ENCODE peak calls at places on chromosomes 2 and 18, in four cellular contexts. X, E, K and R are unnamed samples.

GRCh38 chr18:55334875-55335274 is 253.1 kb downstream of the TCF4 start:
- DNase-seq in K (no peak), E (no peak), X (no peak), R (peak)

GRCh38 chr18:29660777-29661176 is 1381.8 kb downstream of the DSC3 start:
- DNase-seq in K (no peak), X (no peak), E (no peak), R (no peak)

GRCh38 chr2:229297284-229297683 is 26.2 kb upstream of the PID1 start:
- DNase-seq in X (no peak), K (no peak), E (peak), R (peak)

GRCh38 chr18:11511434-11512095 is 97.8 kb upstream of the SLC35G4 start:
- DNase-seq in E (no peak), K (no peak), X (no peak), R (no peak)

GRCh38 chr2:145692971-145693478 is 1173.1 kb upstream of the ZEB2 start:
- DNase-seq in K (no peak), E (peak), X (peak), R (peak)

GRCh38 chr2:46196871-46197462 is 100.2 kb upstream of the EPAS1 start:
- DNase-seq in K (no peak), X (no peak), E (no peak), R (no peak)

GRCh38 chr2:200871151-200871550 is 6.7 kb upstream of the CLK1 start:
- DNase-seq in X (no peak), E (peak), K (no peak), R (peak)

GRCh38 chr2:203688798-203689197 is 17.6 kb upstream of the CD28 start:
- DNase-seq in K (no peak), X (peak), E (peak), R (peak)

GRCh38 chr2:122707224-122707824 is 951.9 kb downstream of the TSN start:
- DNase-seq in E (no peak), K (no peak), X (no peak), R (no peak)

GRCh38 chr18:33616556-33616955 is 38.5 kb downstream of the ASXL3 start:
- DNase-seq in K (no peak), E (no peak), X (no peak), R (no peak)

GRCh38 chr2:45909677-45910191 is 258.3 kb downstream of the PRKCE start:
- DNase-seq in E (no peak), X (no peak), K (no peak), R (no peak)

GRCh38 chr18:8987250-8987649 is 115.2 kb upstream of the NDUFV2 start:
- DNase-seq in K (no peak), X (peak), E (peak), R (peak)

GRCh38 chr18:64785686-64786085 is 636.8 kb upstream of the LINC00305 start:
- DNase-seq in K (no peak), E (no peak), X (no peak), R (no peak)
- H3K4me3 ChIP-seq in K (no peak), E (no peak), X (no peak), R (no peak)

GRCh38 chr2:168804214-168804613 is 1.8 kb downstream of the NOSTRIN start:
- DNase-seq in K (no peak), X (no peak), E (no peak), R (no peak)

GRCh38 chr2:168801456-168801855 is 981 bp upstream of the NOSTRIN start:
- DNase-seq in K (no peak), X (no peak), E (no peak), R (no peak)

GRCh38 chr2:168798888-168799410 is 3.5 kb upstream of the NOSTRIN start:
- DNase-seq in E (no peak), X (no peak), K (no peak), R (no peak)

GRCh38 chr2:168802825-168803726 is 639 bp downstream of the NOSTRIN start:
- DNase-seq in E (no peak), K (no peak), X (no peak), R (no peak)

DNA sequence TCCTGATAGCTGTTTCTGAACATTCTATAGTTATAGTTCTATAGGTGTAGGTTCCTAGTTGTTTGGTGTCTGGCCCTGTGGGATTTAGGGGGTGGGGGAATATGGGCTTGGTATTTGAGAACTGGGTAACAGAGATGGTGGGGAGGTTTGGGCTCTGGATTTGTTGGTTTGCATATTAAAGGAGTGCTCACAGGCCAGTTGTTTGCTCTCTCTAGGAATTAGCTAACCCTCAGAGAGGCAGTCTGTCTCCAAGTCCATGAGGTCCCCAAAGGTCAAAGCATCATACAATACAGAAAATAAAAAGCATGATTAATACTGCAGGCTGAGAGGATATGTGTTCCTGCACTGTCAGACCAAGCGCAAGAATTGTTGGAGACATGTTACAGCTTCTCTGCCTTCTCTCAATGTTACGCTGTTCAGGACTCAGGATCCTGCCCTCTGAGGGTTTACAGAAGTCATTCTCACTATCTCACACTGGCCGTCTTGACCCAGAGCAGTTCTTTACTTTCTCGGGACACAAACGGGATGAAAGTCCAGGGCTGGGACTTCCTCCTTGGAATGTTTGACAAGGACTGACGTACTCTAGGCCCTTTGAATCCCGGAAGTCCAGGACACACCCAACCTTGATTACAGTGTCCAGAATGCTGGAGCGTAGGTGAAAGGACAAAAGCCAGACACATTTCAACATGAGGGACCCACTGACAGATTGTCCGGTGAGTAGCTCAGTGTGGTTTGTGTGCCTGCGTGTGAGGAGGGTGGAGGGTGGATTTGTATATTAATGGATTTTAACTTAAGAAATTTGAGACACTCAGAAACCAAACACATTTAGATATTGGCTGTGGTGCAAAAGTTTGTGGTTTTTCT is at the start of gene NOSTRIN:
- DNase-seq in E (peak), X (no peak), K (no peak), R (peak)
- H3K4me3 ChIP-seq in E (no peak), X (no peak), K (no peak), R (peak)

GRCh38 chr2:241548451-241548835 is 10.1 kb upstream of the BOK start:
- DNase-seq in E (no peak), X (no peak), K (no peak), R (no peak)

GRCh38 chr2:241545113-241545512 is 13.4 kb upstream of the BOK start:
- DNase-seq in K (peak), X (peak), E (peak), R (peak)

GRCh38 chr2:241546771-241547498 is 11.6 kb upstream of the BOK start:
- DNase-seq in X (peak), K (peak), E (peak), R (peak)

GRCh38 chr2:241547781-241548450 is 10.6 kb upstream of the BOK start:
- DNase-seq in X (no peak), E (no peak), K (no peak), R (no peak)

DNA sequence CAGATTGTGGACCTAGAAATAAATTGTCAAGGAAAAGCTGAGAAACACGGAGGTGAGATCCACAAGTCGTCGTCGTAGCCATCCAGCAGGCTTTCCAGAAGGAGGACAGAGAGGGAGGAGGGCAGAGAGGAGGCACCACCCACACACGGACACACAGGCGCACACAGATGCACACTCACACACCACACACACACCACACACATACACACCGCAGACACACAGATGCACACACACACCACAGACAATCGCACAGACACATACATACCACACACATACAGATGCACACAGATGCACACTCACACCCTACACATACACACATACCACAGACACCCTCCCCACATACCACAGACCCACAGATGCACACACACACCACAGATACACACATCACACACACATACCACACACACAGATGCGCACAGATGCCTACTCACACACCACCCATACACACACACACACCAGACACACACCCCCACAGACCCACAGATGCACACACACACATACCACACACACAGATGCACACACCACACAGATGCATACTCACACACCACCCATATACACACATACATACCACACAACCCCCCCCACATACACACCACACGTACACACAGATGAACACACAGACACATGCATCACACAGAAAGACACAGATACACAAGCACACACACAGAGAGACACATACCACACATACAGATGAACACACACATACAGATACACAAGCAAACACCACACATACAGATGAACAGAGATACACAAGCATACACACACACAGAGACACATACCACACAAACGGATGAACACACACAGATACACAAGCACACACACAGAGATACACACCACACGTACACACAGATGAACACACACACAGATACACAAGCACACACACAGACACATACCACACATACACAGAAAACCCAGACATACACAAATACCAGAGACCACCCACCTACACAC is 12.7 kb upstream of the BOK start:
- DNase-seq in E (no peak), K (no peak), X (peak), R (no peak)
- H3K4me3 ChIP-seq in E (no peak), K (peak), X (no peak), R (no peak)

GRCh38 chr2:238320246-238320647 is at the start of gene TRAF3IP1:
- DNase-seq in X (peak), E (peak), K (peak), R (peak)

GRCh38 chr2:238325694-238326093 is 5.4 kb downstream of the TRAF3IP1 start:
- DNase-seq in X (no peak), K (no peak), E (no peak), R (no peak)

GRCh38 chr2:238322001-238322411 is 1.7 kb downstream of the TRAF3IP1 start:
- DNase-seq in E (no peak), X (no peak), K (no peak), R (no peak)

GRCh38 chr2:238320648-238321281 is 447 bp downstream of the TRAF3IP1 start:
- DNase-seq in X (no peak), E (peak), K (no peak), R (peak)

GRCh38 chr2:238321467-238321866 is 1.1 kb downstream of the TRAF3IP1 start:
- DNase-seq in K (no peak), X (no peak), E (no peak), R (no peak)
- H3K4me3 ChIP-seq in K (peak), X (peak), E (peak), R (peak)

GRCh38 chr2:239259173-239259572 is 141.6 kb downstream of the HDAC4 start:
- DNase-seq in E (no peak), X (no peak), K (no peak), R (no peak)
- H3K4me3 ChIP-seq in E (no peak), X (no peak), K (no peak), R (no peak)

DNA sequence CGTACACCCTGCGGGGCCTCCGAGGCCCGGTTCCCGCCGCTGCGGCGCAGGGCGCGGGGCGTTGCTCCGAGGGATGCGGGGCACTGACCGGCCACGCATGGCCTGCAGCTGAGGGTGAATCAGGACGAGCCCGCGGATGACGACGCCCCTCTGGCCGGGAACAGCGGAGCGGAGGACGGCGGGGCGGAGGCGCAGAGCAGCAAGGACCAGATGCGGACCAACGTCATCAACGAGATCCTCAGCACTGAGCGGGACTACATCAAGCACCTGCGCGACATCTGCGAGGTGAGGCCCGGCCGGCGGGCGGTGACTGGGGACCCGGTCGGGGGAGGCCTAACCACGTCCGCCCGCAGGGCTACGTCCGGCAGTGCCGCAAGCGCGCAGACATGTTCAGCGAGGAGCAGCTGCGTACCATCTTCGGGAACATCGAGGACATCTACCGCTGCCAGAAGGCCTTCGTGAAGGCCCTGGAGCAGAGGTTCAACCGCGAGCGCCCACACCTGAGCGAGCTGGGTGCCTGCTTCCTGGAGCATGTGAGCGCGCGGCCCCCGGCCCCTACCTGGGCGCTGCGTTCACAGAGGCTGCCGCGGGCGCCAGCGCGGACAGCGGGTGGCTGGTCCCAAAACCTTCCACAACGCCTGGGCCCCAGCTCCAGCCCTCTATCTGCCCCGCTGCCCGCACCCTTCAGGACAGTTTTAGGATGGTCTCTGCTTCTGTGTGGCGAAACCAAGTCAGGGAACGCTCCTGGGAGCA is 53.2 kb downstream of the FAM168B start:
- DNase-seq in E (peak), X (no peak), K (no peak), R (peak)
- H3K4me3 ChIP-seq in E (no peak), X (no peak), K (no peak), R (no peak)

GRCh38 chr2:73894475-73894850 is 1.7 kb downstream of the ACTG2 start:
- DNase-seq in X (no peak), K (no peak), E (no peak), R (no peak)
- H3K4me3 ChIP-seq in X (no peak), K (peak), E (no peak), R (no peak)

GRCh38 chr2:240134466-240134865 is 1.6 kb downstream of the COPS9 start:
- DNase-seq in X (no peak), E (no peak), K (no peak), R (no peak)
- H3K4me3 ChIP-seq in X (no peak), E (peak), K (peak), R (peak)

GRCh38 chr2:68798574-68798973 is 64.0 kb downstream of the ARHGAP25 start:
- DNase-seq in E (no peak), K (no peak), X (no peak), R (no peak)

GRCh38 chr2:68799138-68799537 is 64.5 kb downstream of the ARHGAP25 start:
- DNase-seq in K (no peak), X (no peak), E (no peak), R (no peak)

GRCh38 chr2:68799615-68800400 is 65.2 kb downstream of the ARHGAP25 start:
- DNase-seq in K (no peak), X (no peak), E (no peak), R (no peak)

GRCh38 chr2:68800517-68800916 is 65.9 kb downstream of the ARHGAP25 start:
- DNase-seq in E (no peak), K (no peak), X (no peak), R (no peak)

GRCh38 chr2:68796306-68796905 is 61.8 kb downstream of the ARHGAP25 start:
- DNase-seq in E (peak), K (no peak), X (no peak), R (no peak)
- H3K4me3 ChIP-seq in E (no peak), K (no peak), X (no peak), R (no peak)